ENCODE peak calls at places on chromosome 1, in eight cellular contexts. One of them, this sample, is unnamed.

GRCh38 chr1:113415256-113416189 is 25.2 kb downstream of the MAGI3 start:
- DNase-seq in ovary: no peak
- DNase-seq in psoas muscle: no peak
- DNase-seq in breast epithelium: no peak
- DNase-seq in NB4: peak; percentile 7
- DNase-seq in transverse colon: no peak
- DNase-seq in uterus: no peak
- DNase-seq in AG04450: no peak
- DNase-seq in this sample: no peak

GRCh38 chr1:185066181-185066580 is 20.8 kb downstream of the RNF2 start:
- DNase-seq in breast epithelium: no peak
- DNase-seq in psoas muscle: no peak
- DNase-seq in transverse colon: no peak
- DNase-seq in AG04450: no peak
- DNase-seq in NB4: no peak
- DNase-seq in uterus: no peak
- DNase-seq in ovary: no peak
- DNase-seq in this sample: no peak

GRCh38 chr1:121518726-121519041 is 333.9 kb downstream of the SRGAP2C start:
- DNase-seq in transverse colon: no peak
- DNase-seq in AG04450: no peak
- DNase-seq in breast epithelium: no peak
- DNase-seq in uterus: no peak
- DNase-seq in psoas muscle: no peak
- DNase-seq in ovary: no peak
- DNase-seq in NB4: no peak
- DNase-seq in this sample: no peak

GRCh38 chr1:1419812-1420653 is 1.0 kb downstream of the ANKRD65 start:
- DNase-seq in transverse colon: no peak
- DNase-seq in ovary: peak; percentile 51
- DNase-seq in NB4: no peak
- DNase-seq in uterus: no peak
- DNase-seq in breast epithelium: no peak
- DNase-seq in AG04450: no peak
- DNase-seq in psoas muscle: peak; percentile 63
- DNase-seq in this sample: no peak

GRCh38 chr1:183879477-183879876 is 74.6 kb downstream of the RGL1 start:
- DNase-seq in psoas muscle: no peak
- DNase-seq in NB4: no peak
- DNase-seq in AG04450: no peak
- DNase-seq in ovary: no peak
- DNase-seq in breast epithelium: no peak
- DNase-seq in transverse colon: no peak
- DNase-seq in uterus: no peak
- DNase-seq in this sample: no peak

GRCh38 chr1:173255214-173255813 is 48.2 kb upstream of the TNFSF4 start:
- DNase-seq in uterus: no peak
- DNase-seq in psoas muscle: no peak
- DNase-seq in NB4: peak; percentile 54
- DNase-seq in ovary: no peak
- DNase-seq in transverse colon: no peak
- DNase-seq in breast epithelium: no peak
- DNase-seq in AG04450: peak; percentile 13
- DNase-seq in this sample: no peak

GRCh38 chr1:84918706-84919105 is 25.7 kb upstream of the LPAR3 start:
- DNase-seq in breast epithelium: no peak
- DNase-seq in AG04450: no peak
- DNase-seq in psoas muscle: no peak
- DNase-seq in transverse colon: no peak
- DNase-seq in NB4: no peak
- DNase-seq in ovary: no peak
- DNase-seq in uterus: no peak
- DNase-seq in this sample: no peak

GRCh38 chr1:20325407-20325737 is 34.7 kb downstream of the VWA5B1 start:
- DNase-seq in psoas muscle: no peak
- DNase-seq in NB4: no peak
- DNase-seq in transverse colon: no peak
- DNase-seq in uterus: no peak
- DNase-seq in ovary: no peak
- DNase-seq in breast epithelium: no peak
- DNase-seq in AG04450: no peak
- DNase-seq in this sample: no peak

GRCh38 chr1:87684194-87684593 is 355.5 kb downstream of the LMO4 start:
- DNase-seq in AG04450: no peak
- DNase-seq in transverse colon: peak; percentile 16
- DNase-seq in NB4: no peak
- DNase-seq in uterus: peak; percentile 12
- DNase-seq in psoas muscle: no peak
- DNase-seq in ovary: peak; percentile 25
- DNase-seq in breast epithelium: no peak
- DNase-seq in this sample: peak; percentile 42

GRCh38 chr1:44077421-44077820 is 41.2 kb upstream of the KLF17 start:
- DNase-seq in NB4: no peak
- DNase-seq in uterus: no peak
- DNase-seq in transverse colon: no peak
- DNase-seq in AG04450: no peak
- DNase-seq in breast epithelium: no peak
- DNase-seq in psoas muscle: no peak
- DNase-seq in ovary: no peak
- DNase-seq in this sample: peak; percentile 45

GRCh38 chr1:168806955-168807354 is 77.9 kb upstream of the DPT start:
- DNase-seq in NB4: no peak
- DNase-seq in psoas muscle: no peak
- DNase-seq in uterus: no peak
- DNase-seq in transverse colon: no peak
- DNase-seq in AG04450: no peak
- DNase-seq in breast epithelium: no peak
- DNase-seq in ovary: no peak
- DNase-seq in this sample: no peak

GRCh38 chr1:205961405-205961804 is 18.1 kb upstream of the SLC26A9 start:
- DNase-seq in ovary: no peak
- DNase-seq in breast epithelium: no peak
- DNase-seq in uterus: no peak
- DNase-seq in AG04450: no peak
- DNase-seq in psoas muscle: no peak
- DNase-seq in transverse colon: no peak
- DNase-seq in NB4: no peak
- DNase-seq in this sample: no peak

GRCh38 chr1:207499573-207499972 is 3.6 kb downstream of the CR1 start:
- DNase-seq in breast epithelium: peak; percentile 46
- DNase-seq in AG04450: peak; percentile 10
- DNase-seq in psoas muscle: peak; percentile 67
- DNase-seq in ovary: peak; percentile 49
- DNase-seq in NB4: peak; percentile 87
- DNase-seq in uterus: peak; percentile 39
- DNase-seq in transverse colon: peak; percentile 74
- DNase-seq in this sample: peak; percentile 20

GRCh38 chr1:20654104-20654690 is 7.0 kb downstream of the DDOST start:
- DNase-seq in transverse colon: no peak
- DNase-seq in breast epithelium: no peak
- DNase-seq in ovary: no peak
- DNase-seq in AG04450: no peak
- DNase-seq in uterus: no peak
- DNase-seq in psoas muscle: peak; percentile 78
- DNase-seq in NB4: no peak
- DNase-seq in this sample: no peak

GRCh38 chr1:145978860-145979745 is 14.6 kb downstream of the POLR3GL start:
- DNase-seq in psoas muscle: peak; percentile 94
- DNase-seq in ovary: peak; percentile 86
- DNase-seq in transverse colon: peak; percentile 96
- DNase-seq in breast epithelium: peak; percentile 98
- DNase-seq in AG04450: peak; percentile 99
- DNase-seq in NB4: peak; percentile 99
- DNase-seq in uterus: peak; percentile 98
- DNase-seq in this sample: peak; percentile 100

GRCh38 chr1:145978477-145978859 is 14.0 kb downstream of the POLR3GL start:
- DNase-seq in uterus: no peak
- DNase-seq in NB4: no peak
- DNase-seq in breast epithelium: no peak
- DNase-seq in ovary: no peak
- DNase-seq in psoas muscle: no peak
- DNase-seq in transverse colon: no peak
- DNase-seq in AG04450: no peak
- DNase-seq in this sample: no peak

GRCh38 chr1:145981299-145981600 is 15.1 kb downstream of the TXNIP start:
- DNase-seq in psoas muscle: peak; percentile 47
- DNase-seq in AG04450: no peak
- DNase-seq in uterus: peak; percentile 27
- DNase-seq in NB4: no peak
- DNase-seq in breast epithelium: no peak
- DNase-seq in ovary: no peak
- DNase-seq in transverse colon: no peak
- DNase-seq in this sample: no peak

GRCh38 chr1:145977486-145978476 is 13.3 kb downstream of the POLR3GL start:
- DNase-seq in ovary: peak; percentile 84
- DNase-seq in transverse colon: peak; percentile 84
- DNase-seq in psoas muscle: peak; percentile 77
- DNase-seq in NB4: peak; percentile 89
- DNase-seq in uterus: peak; percentile 92
- DNase-seq in AG04450: peak; percentile 63
- DNase-seq in breast epithelium: peak; percentile 85
- DNase-seq in this sample: peak; percentile 63

GRCh38 chr1:145979746-145980435 is 15.4 kb downstream of the POLR3GL start:
- DNase-seq in AG04450: no peak
- DNase-seq in transverse colon: peak; percentile 44
- DNase-seq in breast epithelium: no peak
- DNase-seq in ovary: no peak
- DNase-seq in uterus: no peak
- DNase-seq in NB4: peak; percentile 83
- DNase-seq in psoas muscle: peak; percentile 78
- DNase-seq in this sample: no peak
- H3K4me3 ChIP-seq in AG04450: no peak overlapping the region
- H3K4me3 ChIP-seq in transverse colon: peak overlapping the region; percentile 11
- H3K4me3 ChIP-seq in breast epithelium: peak overlapping the region; percentile 14
- H3K4me3 ChIP-seq in ovary: peak overlapping the region; percentile 23
- H3K4me3 ChIP-seq in uterus: no peak overlapping the region
- H3K4me3 ChIP-seq in NB4: peak overlapping the region; percentile 16
- H3K4me3 ChIP-seq in psoas muscle: peak overlapping the region; percentile 47
- H3K4me3 ChIP-seq in this sample: no peak overlapping the region

GRCh38 chr1:24963943-24964677 is 34.0 kb upstream of the RUNX3 start:
- DNase-seq in breast epithelium: no peak
- DNase-seq in ovary: no peak
- DNase-seq in uterus: no peak
- DNase-seq in psoas muscle: no peak
- DNase-seq in NB4: no peak
- DNase-seq in transverse colon: no peak
- DNase-seq in AG04450: no peak
- DNase-seq in this sample: no peak
- H3K4me3 ChIP-seq in breast epithelium: peak overlapping the region; percentile 11
- H3K4me3 ChIP-seq in ovary: no peak overlapping the region
- H3K4me3 ChIP-seq in uterus: no peak overlapping the region
- H3K4me3 ChIP-seq in psoas muscle: no peak overlapping the region
- H3K4me3 ChIP-seq in NB4: peak overlapping the region; percentile 62
- H3K4me3 ChIP-seq in transverse colon: peak overlapping the region; percentile 32
- H3K4me3 ChIP-seq in AG04450: no peak overlapping the region
- H3K4me3 ChIP-seq in this sample: no peak overlapping the region

GRCh38 chr1:27823784-27824183 is 6.8 kb upstream of the PPP1R8 start:
- DNase-seq in AG04450: no peak
- DNase-seq in transverse colon: no peak
- DNase-seq in breast epithelium: no peak
- DNase-seq in ovary: no peak
- DNase-seq in uterus: no peak
- DNase-seq in psoas muscle: no peak
- DNase-seq in NB4: no peak
- DNase-seq in this sample: no peak

GRCh38 chr1:27821761-27822315 is 8.7 kb upstream of the PPP1R8 start:
- DNase-seq in NB4: no peak
- DNase-seq in ovary: no peak
- DNase-seq in breast epithelium: no peak
- DNase-seq in AG04450: no peak
- DNase-seq in psoas muscle: no peak
- DNase-seq in uterus: no peak
- DNase-seq in transverse colon: no peak
- DNase-seq in this sample: no peak

DNA sequence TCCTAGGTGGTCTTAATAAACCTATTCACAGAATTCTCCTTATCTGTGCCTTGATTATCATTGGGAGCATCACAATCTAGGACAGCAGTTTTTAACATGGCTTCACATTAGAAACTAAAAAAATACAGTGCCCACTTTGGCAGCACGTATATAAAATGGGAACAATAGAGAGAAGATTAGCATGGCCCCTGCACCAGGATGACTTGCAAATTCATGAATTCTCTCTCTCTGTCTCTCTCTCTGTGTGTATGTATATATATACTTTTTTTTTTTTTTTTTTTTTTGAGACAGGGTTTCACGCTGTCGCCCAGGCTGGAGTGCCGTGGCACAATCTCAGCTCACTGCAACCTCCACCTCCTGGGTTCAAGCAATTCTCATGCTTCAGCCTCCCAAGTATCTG is 6.2 kb upstream of the PPP1R8 start:
- DNase-seq in NB4: no peak
- DNase-seq in uterus: no peak
- DNase-seq in transverse colon: no peak
- DNase-seq in breast epithelium: no peak
- DNase-seq in psoas muscle: no peak
- DNase-seq in AG04450: no peak
- DNase-seq in ovary: no peak
- DNase-seq in this sample: no peak
- H3K4me3 ChIP-seq in NB4: no peak overlapping the region
- H3K4me3 ChIP-seq in uterus: no peak overlapping the region
- H3K4me3 ChIP-seq in transverse colon: no peak overlapping the region
- H3K4me3 ChIP-seq in breast epithelium: no peak overlapping the region
- H3K4me3 ChIP-seq in psoas muscle: no peak overlapping the region
- H3K4me3 ChIP-seq in AG04450: no peak overlapping the region
- H3K4me3 ChIP-seq in ovary: no peak overlapping the region
- H3K4me3 ChIP-seq in this sample: no peak overlapping the region

GRCh38 chr1:59172693-59173092 is 124.2 kb upstream of the FGGY start:
- DNase-seq in ovary: no peak
- DNase-seq in breast epithelium: no peak
- DNase-seq in psoas muscle: no peak
- DNase-seq in uterus: no peak
- DNase-seq in AG04450: no peak
- DNase-seq in transverse colon: no peak
- DNase-seq in NB4: no peak
- DNase-seq in this sample: no peak
- H3K4me3 ChIP-seq in ovary: no peak overlapping the region
- H3K4me3 ChIP-seq in breast epithelium: no peak overlapping the region
- H3K4me3 ChIP-seq in psoas muscle: no peak overlapping the region
- H3K4me3 ChIP-seq in uterus: no peak overlapping the region
- H3K4me3 ChIP-seq in AG04450: no peak overlapping the region
- H3K4me3 ChIP-seq in transverse colon: no peak overlapping the region
- H3K4me3 ChIP-seq in NB4: no peak overlapping the region
- H3K4me3 ChIP-seq in this sample: no peak overlapping the region

DNA sequence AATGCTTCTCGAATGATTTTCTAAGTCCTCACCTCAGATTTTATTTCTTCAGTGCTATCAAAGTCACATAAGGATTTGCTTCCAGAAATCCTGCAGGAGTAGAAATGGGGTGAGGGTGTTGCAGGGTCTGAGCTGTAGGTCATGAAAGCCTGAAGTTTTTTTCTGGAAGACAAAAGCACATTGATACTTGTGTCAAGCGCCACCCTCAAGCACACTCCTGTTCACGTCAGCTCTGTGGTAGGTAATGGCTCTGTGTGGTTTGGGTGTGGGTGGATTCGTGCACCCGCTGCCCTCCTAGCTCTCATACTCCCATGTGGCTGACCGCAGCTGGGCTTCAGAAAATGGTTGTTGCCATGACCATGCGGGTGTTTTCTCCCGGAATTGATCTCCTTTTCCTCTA is 39.9 kb downstream of the AKNAD1 start:
- DNase-seq in uterus: no peak
- DNase-seq in ovary: peak; percentile 27
- DNase-seq in breast epithelium: peak; percentile 77
- DNase-seq in NB4: no peak
- DNase-seq in psoas muscle: peak; percentile 52
- DNase-seq in AG04450: no peak
- DNase-seq in transverse colon: peak; percentile 33
- DNase-seq in this sample: peak; percentile 98
- H3K4me3 ChIP-seq in uterus: peak overlapping the region; percentile 9
- H3K4me3 ChIP-seq in ovary: peak overlapping the region; percentile 22
- H3K4me3 ChIP-seq in breast epithelium: peak overlapping the region; percentile 41
- H3K4me3 ChIP-seq in NB4: no peak overlapping the region
- H3K4me3 ChIP-seq in psoas muscle: peak overlapping the region; percentile 61
- H3K4me3 ChIP-seq in AG04450: no peak overlapping the region
- H3K4me3 ChIP-seq in transverse colon: peak overlapping the region; percentile 33
- H3K4me3 ChIP-seq in this sample: peak overlapping the region; percentile 59